ENCODE peak calls at places on chromosome 2, in four cellular contexts. P is IMR-90, X is H9, J is H1. U is an unnamed sample.

GRCh38 chr2:233049194-233049761 is 10.9 kb upstream of the INPP5D start:
- DNase-seq in P (no peak), X (no peak), J (no peak), U (no peak)

GRCh38 chr2:111663471-111663951 is 220.5 kb downstream of the ANAPC1 start:
- DNase-seq in P (peak; percentile 41), X (no peak), J (no peak), U (peak; percentile 70)

GRCh38 chr2:121335294-121336290 is 50.6 kb upstream of the TFCP2L1 start:
- DNase-seq in J (no peak), P (no peak), X (peak; percentile 50), U (peak; percentile 29)

GRCh38 chr2:200454839-200455801 is 54.7 kb downstream of the KCTD18 start:
- DNase-seq in J (no peak), P (peak; percentile 71), X (no peak), U (peak; percentile 49)

GRCh38 chr2:196143641-196144236 is 27.6 kb downstream of the STK17B start:
- DNase-seq in X (no peak), P (peak; percentile 45), J (no peak), U (no peak)

GRCh38 chr2:7053650-7054262 is 136.5 kb downstream of the RNF144A start:
- DNase-seq in X (no peak), P (no peak), J (no peak), U (no peak)

GRCh38 chr2:229059331-229060033 is 211.6 kb downstream of the PID1 start:
- DNase-seq in P (no peak), X (no peak), J (no peak), U (no peak)

GRCh38 chr2:202965810-202966454 is 48.7 kb upstream of the NBEAL1 start:
- DNase-seq in P (peak; percentile 63), J (no peak), X (peak; percentile 42), U (peak; percentile 92)

GRCh38 chr2:241483305-241483704 is 25.1 kb downstream of the STK25 start:
- DNase-seq in P (no peak), X (no peak), J (no peak), U (no peak)

GRCh38 chr2:31553362-31553761 is 27.4 kb downstream of the SRD5A2 start:
- DNase-seq in P (no peak), X (no peak), J (no peak), U (no peak)

GRCh38 chr2:39871291-39871761 is 92.3 kb upstream of the THUMPD2 start:
- DNase-seq in J (no peak), P (peak; percentile 90), X (no peak), U (no peak)

GRCh38 chr2:12931211-12931844 is 214.6 kb downstream of the TRIB2 start:
- DNase-seq in P (peak; percentile 63), J (no peak), X (no peak), U (peak; percentile 53)

GRCh38 chr2:10249798-10250197 is 52.9 kb upstream of the HPCAL1 start:
- DNase-seq in P (no peak), J (no peak), X (no peak), U (no peak)

GRCh38 chr2:174902491-174903242 is 102.5 kb downstream of the CHN1 start:
- DNase-seq in J (no peak), P (no peak), X (no peak), U (no peak)

GRCh38 chr2:26521054-26521912 is 43.4 kb upstream of the OTOF start:
- DNase-seq in P (no peak), J (peak; percentile 29), X (peak; percentile 76), U (peak; percentile 70)

GRCh38 chr2:216044883-216045499 is 31.6 kb upstream of the MREG start:
- DNase-seq in J (no peak), X (no peak), P (peak; percentile 15), U (no peak)

GRCh38 chr2:64641585-64641984 is 12.1 kb downstream of the SERTAD2 start:
- DNase-seq in X (no peak), P (no peak), J (no peak), U (no peak)

GRCh38 chr2:114762986-114763385 is 320.5 kb downstream of the DPP10 start:
- DNase-seq in X (no peak), P (no peak), J (no peak), U (no peak)

GRCh38 chr2:56784046-56784445 is 600.3 kb downstream of the CCDC85A start:
- DNase-seq in P (no peak), X (no peak), J (no peak), U (peak; percentile 17)

GRCh38 chr2:222383255-222383654 is 41.1 kb upstream of the SGPP2 start:
- DNase-seq in P (no peak), X (no peak), J (no peak), U (no peak)

GRCh38 chr2:222451270-222451674 is 26.9 kb downstream of the SGPP2 start:
- DNase-seq in X (no peak), P (no peak), J (no peak), U (no peak)

GRCh38 chr2:40039543-40039942 is 260.5 kb upstream of the THUMPD2 start:
- DNase-seq in J (no peak), P (no peak), X (no peak), U (no peak)

GRCh38 chr2:199302851-199303250 is 154.9 kb downstream of the SATB2 start:
- DNase-seq in P (peak; percentile 51), X (no peak), J (no peak), U (peak; percentile 7)

GRCh38 chr2:68365087-68365486 is at the start of gene PLEK:
- DNase-seq in X (no peak), P (no peak), J (no peak), U (no peak)

GRCh38 chr2:44479127-44479887 is 117.6 kb downstream of the CAMKMT start:
- DNase-seq in P (peak; percentile 87), X (peak; percentile 56), J (peak; percentile 5), U (peak; percentile 91)

GRCh38 chr2:3683748-3684454 is 19.5 kb upstream of the DCDC2C start:
- DNase-seq in X (no peak), P (peak; percentile 61), J (no peak), U (no peak)

GRCh38 chr2:217911283-217911965 is 91.4 kb downstream of the TNS1 start:
- DNase-seq in J (no peak), P (no peak), X (no peak), U (no peak)

GRCh38 chr2:170770008-170770303 is 222 bp upstream of the ERICH2 start:
- DNase-seq in J (no peak), X (no peak), P (no peak), U (no peak)

GRCh38 chr2:145316496-145316895 is 796.6 kb upstream of the ZEB2 start:
- DNase-seq in P (no peak), X (no peak), J (no peak), U (no peak)

DNA sequence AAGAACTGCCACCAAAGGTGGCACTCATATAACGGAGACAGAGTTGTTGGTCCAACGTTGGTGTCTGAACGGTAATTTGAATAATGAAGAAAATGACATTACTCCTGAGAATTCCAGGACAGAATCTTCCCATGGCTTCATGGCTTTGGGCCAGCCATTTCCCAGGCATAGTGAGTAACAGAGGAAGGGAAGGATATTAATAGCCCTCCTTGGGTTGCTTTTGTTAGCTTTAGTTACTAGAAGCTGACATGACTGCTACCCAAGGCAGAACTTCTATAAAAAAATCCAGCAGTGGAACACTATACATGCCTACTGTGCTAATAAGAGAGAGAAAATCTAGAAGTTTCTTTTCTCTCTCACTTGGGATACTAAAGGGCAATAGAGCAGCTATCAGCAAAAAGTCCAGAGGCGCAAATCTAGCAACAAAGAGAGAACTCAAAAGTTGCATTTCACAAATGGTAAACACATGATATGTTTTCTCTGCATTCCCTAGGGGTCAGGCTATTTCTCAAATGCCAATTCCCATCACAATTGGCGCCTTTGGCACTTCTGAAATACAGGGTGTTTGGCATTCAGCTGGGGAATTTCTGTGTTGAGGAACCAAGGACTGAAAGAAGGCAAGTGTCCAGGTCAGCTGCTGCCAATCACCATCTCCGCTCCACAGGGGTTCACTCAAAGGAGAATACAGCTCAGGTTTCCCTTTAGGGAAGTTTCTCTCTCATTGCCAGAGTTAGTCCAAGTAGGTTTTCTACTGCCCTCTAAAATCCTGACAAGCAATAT is 160.8 kb upstream of the KYNU start:
- DNase-seq in P (peak; percentile 67), J (peak; percentile 23), X (peak; percentile 41), U (peak; percentile 39)
- H3K27ac ChIP-seq in P (no peak overlapping the region), J (no peak overlapping the region), X (no peak overlapping the region), U (no peak overlapping the region)

GRCh38 chr2:260507-261161 is 3.2 kb downstream of the SH3YL1 start:
- DNase-seq in J (no peak), X (no peak), P (peak; percentile 86), U (no peak)
- H3K56ac ChIP-seq in J (no peak overlapping the region), X (no peak overlapping the region), P (no peak overlapping the region), U (no peak overlapping the region)

GRCh38 chr2:204000446-204000845 is 63.9 kb downstream of the ICOS start:
- DNase-seq in J (no peak), X (no peak), P (no peak), U (no peak)

GRCh38 chr2:203996692-203997091 is 60.1 kb downstream of the ICOS start:
- DNase-seq in P (no peak), J (no peak), X (no peak), U (no peak)

GRCh38 chr2:203997481-203997880 is 60.9 kb downstream of the ICOS start:
- DNase-seq in X (no peak), J (no peak), P (no peak), U (no peak)

GRCh38 chr2:203998195-203998804 is 61.7 kb downstream of the ICOS start:
- DNase-seq in X (no peak), J (no peak), P (peak; percentile 22), U (no peak)

GRCh38 chr2:203999844-204000243 is 63.3 kb downstream of the ICOS start:
- DNase-seq in J (no peak), X (no peak), P (no peak), U (no peak)
- H3K4me1 ChIP-seq in J (no peaks in the 10 kb centered on the region), X (no peaks in the 10 kb centered on the region), P (no peaks in the 10 kb centered on the region), U (peaks cover 1% of the 10 kb centered on the region)

DNA sequence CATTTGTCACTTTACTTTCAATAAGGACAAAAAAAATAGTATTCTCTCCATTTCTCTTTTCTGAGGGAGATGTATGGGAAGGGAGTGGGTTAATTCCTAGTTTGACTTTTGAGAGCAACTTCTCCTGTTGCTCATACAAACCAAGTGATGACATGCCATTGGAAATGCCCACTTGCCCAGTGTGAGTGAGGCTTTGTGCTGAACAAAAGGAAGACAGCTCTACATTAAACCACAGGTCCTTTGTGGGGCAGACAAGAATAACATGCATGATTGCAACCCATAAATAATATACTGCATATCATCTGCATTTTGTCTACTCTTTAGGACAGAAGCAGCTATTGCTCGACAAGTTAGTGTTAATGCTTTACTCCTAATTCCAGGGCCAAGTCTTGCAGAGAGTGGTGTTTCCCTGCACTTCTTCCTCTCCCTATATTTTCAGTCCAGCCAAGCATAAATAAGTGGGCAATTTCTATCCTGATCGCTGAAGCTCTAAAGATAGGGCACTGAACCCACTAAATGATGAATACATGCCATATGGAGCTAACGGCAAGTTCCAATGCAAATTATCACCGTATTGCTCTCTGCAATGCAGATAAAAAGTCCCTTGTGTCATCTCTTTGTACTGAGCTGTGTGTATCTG is 19.4 kb upstream of the EHBP1 start:
- DNase-seq in J (no peak), P (no peak), X (no peak), U (no peak)
- H3K27ac ChIP-seq in J (no peak overlapping the region), P (no peak overlapping the region), X (no peak overlapping the region), U (no peak overlapping the region)

U was measured in mesendoderm.